ENCODE peak calls at places on chromosomes 1 and 21, in five cellular contexts. G is uterus, T is IMR-90, J is adrenal gland, N is AG04449. V is an unnamed sample.

GRCh38 chr1:223320959-223321358 is 43.0 kb downstream of the SUSD4 start:
- DNase-seq in G (no peak), T (no peak), J (no peak), N (no peak), V (no peak)

GRCh38 chr1:180571060-180571831 is 12.5 kb downstream of the OVAAL start:
- DNase-seq in G (no peak), T (peak; percentile 41), J (no peak), N (no peak), V (no peak)

GRCh38 chr1:55318111-55318817 is 103.1 kb upstream of the USP24 start:
- DNase-seq in G (no peak), T (peak; percentile 69), J (no peak), N (no peak), V (no peak)

GRCh38 chr1:101050869-101051268 is 25.3 kb upstream of the DPH5 start:
- DNase-seq in G (no peak), T (no peak), J (no peak), N (no peak), V (no peak)

GRCh38 chr1:55317673-55318072 is 102.5 kb upstream of the USP24 start:
- DNase-seq in G (no peak), T (no peak), J (no peak), N (no peak), V (no peak)

GRCh38 chr21:44407493-44407892 is 47.8 kb upstream of the LRRC3 start:
- DNase-seq in G (no peak), T (no peak), J (no peak), N (no peak), V (no peak)

GRCh38 chr1:68890736-68891135 is 393.9 kb upstream of the DEPDC1 start:
- DNase-seq in G (no peak), T (no peak), J (no peak), N (no peak), V (no peak)

GRCh38 chr1:42949312-42950145 is 9.1 kb downstream of the SLC2A1 start:
- DNase-seq in G (no peak), T (no peak), J (no peak), N (no peak), V (no peak)

GRCh38 chr1:193275773-193276172 is 89.4 kb upstream of the B3GALT2 start:
- DNase-seq in G (no peak), T (no peak), J (no peak), N (no peak), V (no peak)

GRCh38 chr1:29830916-29831315 is 594.6 kb downstream of the PTPRU start:
- DNase-seq in G (no peak), T (no peak), J (no peak), N (no peak), V (no peak)

GRCh38 chr1:199687321-199687720 is 340.2 kb upstream of the NR5A2 start:
- DNase-seq in G (no peak), T (peak; percentile 44), J (no peak), N (no peak), V (no peak)

GRCh38 chr1:234619794-234620247 is 9.8 kb upstream of the IRF2BP2 start:
- DNase-seq in G (no peak), T (no peak), J (no peak), N (no peak), V (no peak)

GRCh38 chr1:61181016-61181560 is 98.7 kb downstream of the NFIA start:
- DNase-seq in G (no peak), T (no peak), J (no peak), N (no peak), V (no peak)

GRCh38 chr1:207241164-207241934 is 80.1 kb upstream of the CD55 start:
- DNase-seq in G (no peak), T (no peak), J (peak; percentile 80), N (no peak), V (no peak)

GRCh38 chr1:157292809-157293564 is 154.8 kb upstream of the ETV3 start:
- DNase-seq in G (no peak), T (no peak), J (no peak), N (no peak), V (no peak)

GRCh38 chr1:27548858-27549719 is 54.9 kb downstream of the AHDC1 start:
- DNase-seq in G (no peak), T (no peak), J (no peak), N (no peak), V (no peak)

GRCh38 chr1:2636733-2637132 is 3.9 kb upstream of the MMEL1 start:
- DNase-seq in G (no peak), T (no peak), J (no peak), N (no peak), V (no peak)

GRCh38 chr1:168454211-168454815 is 89.5 kb downstream of the XCL2 start:
- DNase-seq in G (no peak), T (peak; percentile 66), J (no peak), N (no peak), V (no peak)

GRCh38 chr1:206041640-206042039 is 11.3 kb upstream of the RHEX start:
- DNase-seq in G (no peak), T (no peak), J (no peak), N (no peak), V (no peak)

GRCh38 chr1:35316264-35316663 is 47.8 kb downstream of the ZMYM4 start:
- DNase-seq in G (no peak), T (peak; percentile 4), J (no peak), N (no peak), V (no peak)

GRCh38 chr1:54120698-54121481 is 31.9 kb downstream of the CDCP2 start:
- DNase-seq in G (no peak), T (no peak), J (no peak), N (no peak), V (no peak)

GRCh38 chr1:10634428-10635384 is 160.0 kb downstream of the PEX14 start:
- DNase-seq in G (peak; percentile 55), T (no peak), J (peak; percentile 36), N (no peak), V (no peak)

GRCh38 chr1:234963904-234964702 is 164.5 kb downstream of the TOMM20 start:
- DNase-seq in G (no peak), T (no peak), J (no peak), N (no peak), V (no peak)

GRCh38 chr1:47232187-47232874 is at the start of gene TAL1:
- DNase-seq in G (no peak), T (no peak), J (no peak), N (no peak), V (no peak)
- H3K4me3 ChIP-seq in G (peak within 1 kb of the TSS; percentile 27), T (no peak within 1 kb of the TSS), J (no peak within 1 kb of the TSS), N (no peak within 1 kb of the TSS), V (peak within 1 kb of the TSS; percentile 32)

GRCh38 chr1:156128749-156129682 is 14.5 kb downstream of the LMNA start:
- DNase-seq in G (peak; percentile 87), T (peak; percentile 84), J (peak; percentile 85), N (no peak), V (no peak)
- H3K4me3 ChIP-seq in G (peak overlapping the region; percentile 17), T (no peak overlapping the region), J (no peak overlapping the region), N (peak overlapping the region; percentile 44), V (peak overlapping the region; percentile 29)

GRCh38 chr1:244920911-244921310 is 56.6 kb upstream of the HNRNPU start:
- DNase-seq in G (no peak), T (peak; percentile 30), J (no peak), N (no peak), V (no peak)
- H3K4me3 ChIP-seq in G (no peak overlapping the region), T (no peak overlapping the region), J (no peak overlapping the region), N (no peak overlapping the region), V (no peak overlapping the region)

GRCh38 chr1:32893198-32894018 is 7.1 kb downstream of the HPCA start:
- DNase-seq in G (peak; percentile 70), T (peak; percentile 20), J (no peak), N (no peak), V (no peak)
- H3K4me3 ChIP-seq in G (peak overlapping the region; percentile 51), T (peak overlapping the region; percentile 39), J (no peak overlapping the region), N (peak overlapping the region; percentile 51), V (peak overlapping the region; percentile 51)

GRCh38 chr1:226679303-226679702 is 59.8 kb downstream of the ITPKB start:
- DNase-seq in G (no peak), T (no peak), J (no peak), N (no peak), V (no peak)
- H3K4me3 ChIP-seq in G (no peak overlapping the region), T (no peak overlapping the region), J (no peak overlapping the region), N (no peak overlapping the region), V (no peak overlapping the region)

GRCh38 chr21:35896060-35896459 is 164.3 kb downstream of the SETD4 start:
- DNase-seq in G (no peak), T (no peak), J (no peak), N (no peak), V (no peak)
- H3K4me3 ChIP-seq in G (no peak overlapping the region), T (no peak overlapping the region), J (no peak overlapping the region), N (no peak overlapping the region), V (no peak overlapping the region)

DNA sequence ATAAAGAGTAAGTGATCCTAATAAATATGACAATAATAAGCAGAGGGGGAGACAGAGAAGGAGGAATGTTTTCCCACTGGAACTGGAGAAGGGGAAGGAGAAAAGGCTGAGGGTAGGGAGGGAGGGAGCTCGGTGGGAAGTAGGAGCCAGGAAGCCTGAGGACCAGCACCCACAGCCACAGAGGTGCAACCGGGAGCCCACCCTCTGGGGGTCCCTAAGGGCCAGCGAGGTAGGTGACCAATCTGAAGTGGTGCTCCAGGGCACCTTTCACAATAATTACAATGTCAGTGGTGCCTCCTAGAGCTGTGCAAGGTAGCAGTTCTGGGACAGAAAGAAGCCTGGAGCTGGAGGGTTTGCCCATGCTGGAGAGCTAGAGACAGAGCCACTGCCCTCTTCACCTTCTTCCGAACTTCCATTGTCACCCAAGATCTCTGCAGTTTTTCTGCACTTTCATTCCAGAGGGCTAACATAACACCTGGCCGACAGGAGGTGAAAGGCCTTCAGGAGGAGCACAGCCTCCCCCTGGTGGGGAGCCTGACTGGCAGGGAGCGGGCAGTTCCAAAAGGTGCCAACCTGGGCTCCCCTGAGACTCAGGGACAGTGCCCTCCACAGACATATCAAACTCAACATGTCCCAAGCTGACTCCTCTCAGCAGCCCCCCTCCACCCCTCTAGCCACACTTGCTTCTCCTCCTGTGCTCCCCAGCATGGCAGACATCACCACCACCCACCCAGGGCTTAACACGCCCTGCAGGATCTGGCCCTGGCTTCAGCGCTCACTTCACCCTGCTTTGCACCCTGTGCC is 4.0 kb upstream of the AHCYL1 start:
- DNase-seq in G (no peak), T (no peak), J (no peak), N (no peak), V (no peak)
- H3K4me3 ChIP-seq in G (no peak overlapping the region), T (no peak overlapping the region), J (no peak overlapping the region), N (no peak overlapping the region), V (no peak overlapping the region)